ENCODE peak calls at places on chromosomes 12 and 14, in ten cellular contexts. J, E, H, U, C, N, O, T, M and I are unnamed samples.

GRCh38 chr12:121400332-121401139 is 618 bp downstream of the RNF34 start:
- DNase-seq in J (peak; percentile 43), E (peak; percentile 38), H (peak; percentile 38), U (no peak), C (peak; percentile 43), N (peak; percentile 47), O (peak; percentile 35), T (peak; percentile 58), M (peak; percentile 74), I (peak; percentile 71)

GRCh38 chr12:52523825-52524224 is 3.6 kb upstream of the KRT5 start:
- DNase-seq in J (no peak), E (no peak), H (no peak), U (no peak), C (no peak), N (no peak), O (no peak), T (no peak), M (no peak), I (no peak)

GRCh38 chr12:11959117-11959823 is 111.5 kb upstream of the BCL2L14 start:
- DNase-seq in J (no peak), E (no peak), H (peak; percentile 48), U (no peak), C (no peak), N (peak; percentile 23), O (no peak), T (no peak), M (no peak), I (no peak)

GRCh38 chr14:24145700-24146621 is at the start of gene PSME2:
- DNase-seq in J (peak; percentile 42), E (no peak), H (peak; percentile 44), U (no peak), C (no peak), N (peak; percentile 80), O (peak; percentile 6), T (no peak), M (no peak), I (no peak)

GRCh38 chr12:846376-846775 is 94.0 kb downstream of the WNK1 start:
- DNase-seq in J (no peak), E (no peak), H (no peak), U (no peak), C (no peak), N (no peak), O (no peak), T (no peak), M (no peak), I (no peak)

GRCh38 chr12:49232940-49233841 is 31.7 kb upstream of the TUBA1C start:
- DNase-seq in J (peak; percentile 45), E (no peak), H (peak; percentile 49), U (peak; percentile 75), C (no peak), N (peak; percentile 56), O (peak; percentile 59), T (no peak), M (no peak), I (no peak)

GRCh38 chr14:76806446-76806845 is 6.2 kb downstream of the ANGEL1 start:
- DNase-seq in J (no peak), E (no peak), H (no peak), U (no peak), C (no peak), N (no peak), O (no peak), T (no peak), M (no peak), I (no peak)

GRCh38 chr14:55718551-55718950 is 138.5 kb downstream of the KTN1 start:
- DNase-seq in J (no peak), E (no peak), H (no peak), U (no peak), C (no peak), N (no peak), O (no peak), T (no peak), M (no peak), I (no peak)

GRCh38 chr12:100661300-100661951 is 87.9 kb downstream of the GAS2L3 start:
- DNase-seq in J (no peak), E (no peak), H (peak; percentile 66), U (no peak), C (no peak), N (peak; percentile 49), O (peak; percentile 51), T (no peak), M (no peak), I (no peak)

GRCh38 chr14:60723218-60724079 is 702 bp downstream of the SIX4 start:
- DNase-seq in J (peak; percentile 31), E (no peak), H (peak; percentile 84), U (peak; percentile 42), C (peak; percentile 11), N (peak; percentile 62), O (peak; percentile 66), T (peak; percentile 54), M (peak; percentile 52), I (peak; percentile 19)

GRCh38 chr12:50533203-50533584 is 28.4 kb downstream of the DIP2B start:
- DNase-seq in J (no peak), E (no peak), H (no peak), U (no peak), C (no peak), N (no peak), O (no peak), T (no peak), M (no peak), I (no peak)